ENCODE peak calls at places on chromosomes 2 and 18, in four cellular contexts. V, X, K and E are unnamed samples.
A peak's percentile ranks its signal among the peaks of the same experiment; 100 is the strongest.

GRCh38 chr2:75549401-75550253 is 11.1 kb downstream of the EVA1A start:
- DNase-seq in V (no peak), K (no peak), X (no peak), E (no peak)

GRCh38 chr2:89000235-89000634 is 308.8 kb downstream of the RPIA start:
- DNase-seq in V (no peak), K (no peak), X (no peak), E (no peak)

GRCh38 chr18:58578321-58578720 is 50.6 kb downstream of the ALPK2 start:
- DNase-seq in X (no peak), K (no peak), V (no peak), E (peak; percentile 98)

GRCh38 chr18:34158881-34159690 is 65.6 kb downstream of the NOL4 start:
- DNase-seq in X (no peak), K (no peak), V (peak; percentile 42), E (peak; percentile 27)

GRCh38 chr2:238079874-238080327 is 19.1 kb downstream of the SCLY start:
- DNase-seq in K (no peak), V (no peak), X (no peak), E (no peak)

GRCh38 chr2:187319441-187320108 is 128.5 kb downstream of the CALCRL start:
- DNase-seq in V (no peak), X (no peak), K (no peak), E (peak; percentile 73)

GRCh38 chr2:17644997-17645715 is 104.7 kb downstream of the VSNL1 start:
- DNase-seq in X (no peak), K (no peak), V (no peak), E (peak; percentile 26)

GRCh38 chr2:15871239-15871783 is 69.0 kb upstream of the MYCN start:
- DNase-seq in X (no peak), K (no peak), V (no peak), E (no peak)

GRCh38 chr2:63735931-63736820 is 105.5 kb upstream of the UGP2 start:
- DNase-seq in K (no peak), X (no peak), V (no peak), E (no peak)

GRCh38 chr2:178484245-178485041 is 4.2 kb downstream of the PLEKHA3 start:
- DNase-seq in V (no peak), X (no peak), K (no peak), E (peak; percentile 46)

GRCh38 chr2:72483346-72483745 is 335.7 kb upstream of the CYP26B1 start:
- DNase-seq in X (no peak), K (no peak), V (no peak), E (no peak)

GRCh38 chr18:79609841-79610281 is 69.7 kb upstream of the CTDP1 start:
- DNase-seq in V (peak; percentile 41), K (no peak), X (no peak), E (no peak)